ENCODE peak calls at places on chromosomes 7 and 10, in four cellular contexts. J is spleen, A is GM23338, B is stomach. S is an unnamed sample. For H3K4me1, the result is how much of the 10 kb centered on the place peaks cover.

GRCh38 chr7:105691029-105691691 is 109.9 kb upstream of the EFCAB10 start:
- DNase-seq in J (no peak), A (no peak), B (no peak), S (no peak)

GRCh38 chr10:121187375-121187774 is 336.2 kb downstream of the WDR11 start:
- DNase-seq in J (no peak), A (no peak), B (no peak), S (no peak)

GRCh38 chr7:45923290-45923689 is 2.2 kb upstream of the IGFBP3 start:
- DNase-seq in J (peak), A (peak), B (peak), S (peak)

GRCh38 chr10:70906953-70907618 is 18.7 kb upstream of the PCBD1 start:
- DNase-seq in J (peak), A (no peak), B (no peak), S (peak)

GRCh38 chr7:90828601-90829000 is 232.5 kb downstream of the CDK14 start:
- DNase-seq in J (no peak), A (no peak), B (no peak), S (no peak)

GRCh38 chr7:105600720-105601550 is 19.6 kb upstream of the EFCAB10 start:
- DNase-seq in J (no peak), A (peak), B (no peak), S (peak)

GRCh38 chr10:31648966-31649365 is 279.7 kb downstream of the ARHGAP12 start:
- DNase-seq in J (no peak), A (no peak), B (no peak), S (no peak)

GRCh38 chr7:156842740-156843140 is 50.2 kb downstream of the LMBR1 start:
- DNase-seq in J (no peak), A (peak), B (no peak), S (no peak)

GRCh38 chr10:126373137-126373536 is 15.1 kb downstream of the ADAM12 start:
- DNase-seq in J (no peak), A (no peak), B (no peak), S (no peak)

GRCh38 chr7:90512841-90513254 is 43.4 kb downstream of the PTTG1IP2 start:
- DNase-seq in J (no peak), A (no peak), B (no peak), S (no peak)

GRCh38 chr7:2029936-2030335 is 202.8 kb downstream of the MAD1L1 start:
- DNase-seq in J (peak), A (no peak), B (no peak), S (peak)

GRCh38 chr7:151003572-151003971 is 12.8 kb downstream of the NOS3 start:
- DNase-seq in J (no peak), A (no peak), B (no peak), S (no peak)

DNA sequence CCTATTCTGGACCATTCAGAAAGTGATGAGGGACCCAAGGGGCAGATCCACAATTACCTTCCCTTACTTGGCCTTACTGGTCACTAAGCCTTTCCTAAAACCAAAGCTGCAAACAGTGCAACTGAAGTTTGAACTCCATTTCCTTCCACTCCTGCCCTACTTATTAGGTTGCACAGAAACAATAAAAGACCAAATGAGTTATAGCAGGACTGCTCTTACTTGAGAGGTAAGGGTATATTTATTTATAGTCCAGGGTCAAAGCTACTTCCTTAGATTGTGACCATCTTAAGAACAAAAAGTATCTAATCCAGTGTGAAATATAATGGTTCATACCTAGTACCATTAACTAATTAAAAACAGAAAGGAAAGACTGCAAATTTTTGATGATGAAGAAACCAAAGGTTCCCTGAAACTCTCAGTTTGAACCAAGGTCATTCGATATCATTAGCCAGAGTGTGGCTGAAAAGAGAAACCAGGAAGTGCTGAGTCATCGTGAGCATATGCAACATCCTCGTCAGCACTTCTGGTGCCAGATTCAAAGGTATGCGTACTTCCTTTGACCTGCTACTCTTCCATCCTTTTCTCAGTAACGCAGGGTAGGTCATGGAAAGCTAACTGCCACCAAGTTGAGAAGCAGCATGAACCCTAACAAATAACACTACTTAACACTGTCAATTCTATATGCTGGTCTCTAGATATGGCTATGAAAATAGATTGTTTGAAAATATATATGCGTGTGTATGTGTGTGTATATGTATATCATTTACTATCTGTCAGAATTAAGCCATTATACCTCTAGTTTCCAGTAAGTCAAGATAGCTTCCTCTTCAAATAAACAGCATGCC is 26.8 kb downstream of the CDK6 start:
- DNase-seq in J (peak), A (peak), B (peak), S (peak)
- H3K4me1 ChIP-seq in J (half or more), A (under half), B (under half), S (under half)

GRCh38 chr7:78146546-78146945 is 348.0 kb downstream of the PHTF2 start:
- DNase-seq in J (no peak), A (no peak), B (no peak), S (no peak)

GRCh38 chr7:78153285-78153684 is 354.7 kb downstream of the PHTF2 start:
- DNase-seq in J (no peak), A (no peak), B (no peak), S (no peak)

GRCh38 chr7:78149787-78150186 is 351.2 kb downstream of the PHTF2 start:
- DNase-seq in J (no peak), A (no peak), B (no peak), S (no peak)

GRCh38 chr7:78148166-78148894 is 349.8 kb downstream of the PHTF2 start:
- DNase-seq in J (no peak), A (no peak), B (no peak), S (no peak)

DNA sequence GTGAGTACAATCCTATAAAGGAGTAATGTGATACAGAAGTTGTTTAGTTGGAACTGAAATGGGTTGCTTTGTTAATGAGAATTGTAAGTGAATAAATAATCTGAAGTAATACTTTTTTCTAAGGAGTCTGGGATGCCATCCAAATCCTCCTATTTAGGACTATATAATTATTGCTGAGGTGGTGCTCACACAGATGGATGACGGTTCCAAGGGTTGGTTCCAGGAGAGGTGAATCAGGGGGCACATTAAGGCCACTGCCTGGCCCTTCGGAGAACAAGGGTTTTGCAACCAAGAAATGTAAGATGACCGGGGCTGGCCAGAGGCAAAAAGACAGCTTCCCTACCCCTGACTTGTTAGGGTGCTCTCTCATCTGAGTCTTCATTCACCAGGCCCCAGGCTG is 352.7 kb downstream of the PHTF2 start:
- DNase-seq in J (no peak), A (no peak), B (no peak), S (no peak)
- TF ChIP-seq POLR2AphosphoS5 in J (no peak), A (no peak), B (no peak), S (no peak)

DNA sequence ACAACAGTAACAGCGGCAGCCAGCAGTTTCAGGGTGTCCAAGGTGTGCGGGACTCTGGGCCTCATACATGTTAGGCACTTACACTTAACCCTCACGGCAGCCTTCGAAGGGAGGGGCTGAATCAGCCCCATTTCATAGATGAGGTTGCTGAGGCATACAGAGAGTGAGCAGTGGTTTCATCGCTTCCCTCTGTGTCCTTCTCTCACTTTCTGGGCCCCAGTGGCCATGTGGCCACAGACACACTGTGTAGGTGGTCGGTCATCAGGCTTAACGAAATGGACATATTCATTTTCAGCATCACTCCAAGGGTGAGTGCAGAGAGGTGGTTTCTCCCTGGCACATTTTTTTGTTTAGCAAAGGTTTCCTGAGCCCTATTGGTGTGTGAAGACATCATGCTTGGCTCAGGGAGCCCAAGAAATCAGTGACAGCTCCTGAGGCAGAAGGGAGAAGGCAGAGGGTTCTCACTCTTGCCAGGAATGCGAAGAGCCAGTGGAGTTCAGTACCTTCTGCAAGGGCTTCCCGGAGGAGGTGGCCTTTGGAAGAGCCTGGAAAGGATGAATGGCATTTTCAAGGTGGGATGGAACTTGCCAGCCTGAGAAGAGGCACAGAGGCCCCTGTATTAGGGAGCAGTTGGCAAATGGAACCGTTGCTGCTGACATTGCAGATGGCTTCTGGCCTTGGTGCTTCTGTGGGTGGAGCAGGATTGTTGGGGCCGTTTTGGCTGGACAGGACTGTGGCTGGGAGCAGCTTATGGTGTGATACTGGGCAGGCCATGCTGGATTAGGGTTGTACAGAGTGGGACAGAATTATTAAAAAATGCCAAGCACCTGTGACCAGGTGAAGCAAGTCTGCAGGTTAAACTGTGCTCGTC is 61.7 kb upstream of the PPIF start:
- DNase-seq in J (no peak), A (no peak), B (no peak), S (no peak)
- H3K4me1 ChIP-seq in J (half or more), A (under half), B (half or more), S (under half)

GRCh38 chr7:102832694-102833093 is 80.1 kb upstream of the LRRC17 start:
- DNase-seq in J (no peak), A (no peak), B (no peak), S (no peak)
- TF ChIP-seq POLR2AphosphoS5 in J (no peak), A (no peak), B (no peak), S (no peak)

DNA sequence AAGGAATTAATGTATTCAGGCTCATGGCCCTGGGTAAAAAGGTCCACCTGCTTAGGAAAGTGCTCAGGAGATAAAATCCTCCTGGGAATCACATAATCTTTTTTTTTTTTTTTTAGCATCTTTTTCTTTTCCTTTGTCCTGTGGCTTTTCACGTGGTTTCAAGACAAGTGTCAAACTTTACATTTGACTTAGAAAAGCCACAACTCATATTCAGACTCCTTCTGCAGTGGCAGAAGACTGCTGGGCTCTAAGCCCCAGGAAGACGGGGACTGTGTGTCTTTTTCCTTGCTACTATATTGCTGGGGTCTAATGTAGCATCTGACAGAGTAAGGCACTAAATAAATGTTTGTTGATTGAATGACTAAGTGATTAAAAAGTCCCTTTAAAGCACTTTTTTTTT is 127.5 kb upstream of the ANKRD1 start:
- DNase-seq in J (no peak), A (no peak), B (no peak), S (no peak)
- H3K4me1 ChIP-seq in J (under half), A (under half), B (under half), S (under half)

DNA sequence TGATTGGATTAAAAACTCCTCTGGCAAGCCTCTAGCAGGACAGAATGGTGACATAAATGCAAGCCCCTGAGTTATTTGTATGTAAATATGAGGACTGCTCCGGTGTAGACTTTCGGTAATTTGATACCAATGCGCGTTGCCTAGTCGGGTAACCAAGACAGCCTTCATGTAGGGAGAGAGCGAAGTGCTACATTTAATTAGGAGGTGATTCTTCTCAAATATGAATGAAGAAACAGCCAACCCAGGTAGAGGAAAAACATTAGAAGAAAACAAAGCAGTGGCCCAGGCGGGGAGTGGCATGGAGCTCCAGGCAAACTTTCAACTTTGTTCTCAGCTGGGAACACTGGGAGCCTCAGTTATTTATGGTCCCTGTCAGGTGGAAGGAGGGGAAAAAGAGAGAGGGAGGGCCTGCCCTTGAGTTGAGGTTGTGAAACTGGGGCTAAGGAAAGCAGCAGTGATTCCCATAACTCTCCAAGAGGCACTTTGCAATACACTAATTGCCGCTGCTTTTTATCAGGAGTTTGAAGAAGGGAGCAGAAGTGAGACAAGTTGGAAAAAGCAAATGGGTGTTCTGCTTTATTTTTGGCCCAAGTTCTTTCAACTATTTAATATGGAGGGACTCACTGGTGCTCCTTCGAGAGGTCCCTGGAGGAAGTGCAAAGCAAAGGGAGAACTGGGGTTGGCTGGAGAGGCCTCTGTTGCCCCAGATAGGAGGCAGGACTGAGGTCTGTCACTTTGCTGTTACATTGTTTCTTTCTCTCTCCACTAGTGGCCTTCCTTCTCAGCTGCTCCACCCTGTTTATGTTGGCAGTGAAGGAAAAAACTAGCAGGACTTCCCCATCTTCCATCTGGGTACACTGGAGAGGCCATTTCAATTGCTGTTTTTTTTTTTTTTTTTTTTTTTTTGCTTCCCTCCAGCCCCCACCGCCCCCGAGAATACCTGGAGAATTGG is 234.6 kb upstream of the CCDC6 start:
- DNase-seq in J (no peak), A (peak), B (no peak), S (peak)
- TF ChIP-seq POLR2AphosphoS5 in J (no peak), A (no peak), B (peak), S (peak)

DNA sequence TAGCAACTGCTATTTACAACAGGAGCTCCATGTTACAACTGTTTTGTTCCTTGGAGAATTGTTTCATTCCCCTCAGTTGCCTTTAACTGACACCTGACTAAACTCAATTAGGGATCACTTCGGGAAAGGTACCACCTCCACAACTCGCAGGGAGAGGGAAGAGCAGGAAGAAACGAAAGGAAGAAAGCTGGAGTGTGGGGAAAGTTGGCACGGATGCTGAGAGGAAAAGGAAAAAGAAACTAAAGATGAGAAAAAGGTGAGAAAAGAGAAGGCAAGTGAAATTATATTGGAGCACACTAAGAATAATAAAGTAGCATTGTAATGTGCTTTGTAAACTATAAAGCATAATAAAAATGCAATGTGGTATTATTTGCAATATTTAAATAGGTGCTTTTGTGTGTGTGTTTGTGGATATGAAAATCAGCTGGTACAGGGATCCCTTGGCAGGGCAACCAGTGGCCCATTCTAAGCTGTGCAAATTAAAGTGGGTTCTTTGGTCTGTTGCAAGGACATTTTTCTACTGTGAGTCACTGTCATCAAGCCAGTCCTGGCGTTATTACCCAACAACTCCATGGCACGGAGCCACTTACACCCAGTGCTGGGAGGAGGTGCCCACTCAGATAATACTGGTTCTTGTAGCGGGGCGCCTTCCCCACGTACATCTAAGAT is 45.9 kb downstream of the HIPK2 start:
- DNase-seq in J (no peak), A (no peak), B (peak), S (peak)
- H3K4me1 ChIP-seq in J (half or more), A (under half), B (half or more), S (under half)

GRCh38 chr10:34319197-34319846 is 495.8 kb downstream of the PARD3 start:
- DNase-seq in J (no peak), A (no peak), B (peak), S (no peak)
- TF ChIP-seq POLR2AphosphoS5 in J (no peak), A (no peak), B (peak), S (no peak)

GRCh38 chr10:22601618-22602017 is 112.8 kb downstream of the PIP4K2A start:
- DNase-seq in J (no peak), A (no peak), B (no peak), S (no peak)

GRCh38 chr10:22598488-22598887 is 115.9 kb downstream of the PIP4K2A start:
- DNase-seq in J (no peak), A (no peak), B (no peak), S (no peak)

GRCh38 chr10:22599048-22599561 is 115.3 kb downstream of the PIP4K2A start:
- DNase-seq in J (no peak), A (no peak), B (no peak), S (no peak)

GRCh38 chr10:22600516-22600915 is 113.9 kb downstream of the PIP4K2A start:
- DNase-seq in J (no peak), A (no peak), B (no peak), S (no peak)

GRCh38 chr10:22599636-22600228 is 114.6 kb downstream of the PIP4K2A start:
- DNase-seq in J (no peak), A (no peak), B (no peak), S (no peak)
- H3K4me1 ChIP-seq in J (half or more), A (under half), B (under half), S (under half)

S was measured in sigmoid colon.